ENCODE peak calls at places on chromosomes 11 and 22, in eight cellular contexts. A, D, X, V, F, G, U and J are unnamed samples.

GRCh38 chr11:62004473-62004872 is 37.0 kb upstream of the FTH1 start:
- DNase-seq in A (no peak), D (peak; percentile 96), X (peak; percentile 33), V (no peak), F (no peak), G (no peak), U (no peak), J (no peak)

GRCh38 chr11:76795936-76796441 is 12.8 kb downstream of the TSKU start:
- DNase-seq in A (no peak), D (no peak), X (no peak), V (no peak), F (no peak), G (no peak), U (no peak), J (no peak)

GRCh38 chr11:102367364-102367763 is 20.4 kb downstream of the BIRC2 start:
- DNase-seq in A (no peak), D (peak; percentile 43), X (no peak), V (no peak), F (no peak), G (no peak), U (no peak), J (no peak)

GRCh38 chr11:114340311-114341131 is 44.3 kb downstream of the NNMT start:
- DNase-seq in A (peak; percentile 39), D (peak; percentile 91), X (peak; percentile 37), V (peak; percentile 20), F (no peak), G (peak; percentile 42), U (peak; percentile 27), J (no peak)

GRCh38 chr11:131894615-131895544 is 524.5 kb downstream of the NTM start:
- DNase-seq in A (no peak), D (no peak), X (no peak), V (no peak), F (no peak), G (no peak), U (no peak), J (no peak)

GRCh38 chr11:69593851-69594250 is 47.1 kb upstream of the CCND1 start:
- DNase-seq in A (no peak), D (no peak), X (no peak), V (no peak), F (no peak), G (no peak), U (no peak), J (no peak)

GRCh38 chr11:134500621-134501020 is 88.6 kb upstream of the B3GAT1 start:
- DNase-seq in A (peak; percentile 22), D (no peak), X (no peak), V (no peak), F (peak; percentile 24), G (no peak), U (no peak), J (peak; percentile 46)

GRCh38 chr11:110125632-110126031 is 32.4 kb downstream of the ZC3H12C start:
- DNase-seq in A (no peak), D (peak; percentile 40), X (no peak), V (no peak), F (no peak), G (peak; percentile 26), U (no peak), J (no peak)

GRCh38 chr11:60498399-60498798 is 5.8 kb downstream of the MS4A12 start:
- DNase-seq in A (no peak), D (no peak), X (no peak), V (no peak), F (no peak), G (no peak), U (no peak), J (no peak)

GRCh38 chr22:27597703-27598444 is 203.7 kb downstream of the MN1 start:
- DNase-seq in A (no peak), D (peak; percentile 18), X (no peak), V (no peak), F (no peak), G (no peak), U (no peak), J (no peak)

GRCh38 chr11:67581469-67581868 is 2.1 kb upstream of the GSTP1 start:
- DNase-seq in A (peak; percentile 56), D (no peak), X (no peak), V (no peak), F (no peak), G (no peak), U (no peak), J (no peak)

GRCh38 chr11:67572305-67572704 is 11.3 kb upstream of the GSTP1 start:
- DNase-seq in A (no peak), D (no peak), X (no peak), V (no peak), F (no peak), G (no peak), U (no peak), J (no peak)

GRCh38 chr11:67572747-67573419 is 10.7 kb upstream of the GSTP1 start:
- DNase-seq in A (peak; percentile 79), D (peak; percentile 57), X (peak; percentile 68), V (no peak), F (peak; percentile 63), G (no peak), U (peak; percentile 47), J (no peak)

GRCh38 chr11:67577951-67578350 is 5.7 kb upstream of the GSTP1 start:
- DNase-seq in A (no peak), D (no peak), X (no peak), V (no peak), F (no peak), G (no peak), U (no peak), J (no peak)

DNA sequence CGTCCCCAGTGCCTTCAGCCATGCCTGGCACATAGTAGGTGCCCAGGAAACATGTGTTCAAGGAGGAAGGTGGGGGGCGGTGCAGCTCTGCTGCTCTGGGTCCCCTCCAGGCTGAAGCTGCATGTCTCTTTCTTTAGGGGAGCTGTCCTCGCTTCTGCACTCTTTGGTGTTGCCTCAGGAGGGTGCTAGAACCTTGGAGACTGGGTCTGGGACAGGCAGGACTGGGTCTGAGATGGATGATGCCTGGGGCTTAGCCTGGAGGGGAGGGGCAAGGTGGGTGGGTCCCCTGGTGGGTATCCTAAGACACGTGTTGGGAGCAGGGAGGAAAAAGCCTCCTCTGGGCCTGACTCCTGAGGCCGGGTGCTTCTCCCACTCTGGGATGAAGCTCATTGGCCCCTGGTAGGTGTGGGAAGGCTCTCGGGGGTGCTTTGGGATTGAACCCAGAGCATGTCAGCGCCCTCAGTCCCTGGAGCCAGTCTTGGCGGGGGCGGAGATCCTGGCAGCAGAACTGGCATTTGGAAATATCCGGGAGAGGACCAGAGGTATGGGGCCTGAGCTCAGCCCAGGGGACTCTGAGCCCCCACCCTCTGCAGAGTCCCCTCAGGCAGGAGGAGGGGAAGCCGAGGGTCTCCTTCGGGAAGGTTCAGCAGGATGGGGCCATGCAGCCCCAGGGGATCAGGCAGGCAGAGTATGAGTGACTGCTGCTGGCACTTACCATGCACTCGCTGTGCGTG is 6.7 kb upstream of the GSTP1 start:
- DNase-seq in A (no peak), D (no peak), X (no peak), V (no peak), F (no peak), G (no peak), U (no peak), J (no peak)
- TF ChIP-seq CTCF in A (no peak), D (no peak), X (no peak), V (no peak), F (no peak), G (no peak), U (no peak), J (no peak)

GRCh38 chr11:85590848-85591483 is 36.2 kb downstream of the DLG2 start:
- DNase-seq in A (no peak), D (peak; percentile 45), X (no peak), V (no peak), F (no peak), G (peak; percentile 4), U (no peak), J (no peak)
- TF ChIP-seq CTCF in A (no peak), D (no peak), X (no peak), V (peak; percentile 43), F (peak; percentile 50), G (peak; percentile 8), U (no peak), J (peak; percentile 78)

DNA sequence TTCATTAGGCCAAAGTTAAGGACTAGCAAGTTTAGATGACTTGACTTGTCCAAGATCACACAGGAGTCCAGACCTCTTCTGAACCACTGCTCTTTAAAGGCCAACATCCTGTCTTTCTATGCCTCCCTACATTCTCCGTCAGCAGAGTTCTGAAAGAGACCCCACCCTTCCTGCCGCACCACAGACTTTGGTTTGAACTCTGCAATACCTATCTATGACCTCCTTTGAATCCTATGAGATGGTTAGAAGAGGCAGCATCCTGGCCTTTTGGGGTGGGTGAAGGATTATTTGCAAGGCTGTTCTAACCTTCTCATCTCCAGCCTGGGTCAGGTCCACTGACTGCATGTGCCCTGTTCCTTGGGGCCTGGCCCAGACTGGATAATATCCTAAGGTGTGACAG is 4.3 kb upstream of the RRM1 start:
- DNase-seq in A (no peak), D (no peak), X (no peak), V (no peak), F (no peak), G (no peak), U (no peak), J (no peak)
- TF ChIP-seq CTCF in A (no peak), D (no peak), X (no peak), V (no peak), F (no peak), G (no peak), U (no peak), J (no peak)

GRCh38 chr11:66337103-66337899 is 1.1 kb upstream of the RIN1 start:
- DNase-seq in A (no peak), D (no peak), X (no peak), V (no peak), F (peak; percentile 42), G (no peak), U (no peak), J (peak; percentile 75)
- TF ChIP-seq CTCF in A (no peak), D (no peak), X (no peak), V (no peak), F (no peak), G (peak; percentile 2), U (no peak), J (no peak)

GRCh38 chr22:49026476-49027121 is 801.1 kb downstream of the BRD1 start:
- DNase-seq in A (no peak), D (no peak), X (no peak), V (no peak), F (no peak), G (no peak), U (no peak), J (peak; percentile 75)
- TF ChIP-seq CTCF in A (no peak), D (no peak), X (no peak), V (peak; percentile 38), F (peak; percentile 61), G (no peak), U (no peak), J (peak; percentile 13)